ENCODE peak calls at places on chromosomes 7 and 10, in nine cellular contexts. C is cardiac fibroblast; H is CD4-positive, alpha-beta T cell; O is neural crest cell; Q is AG09319; B is endothelial cell; T is fibroblast of lung; D is WTC11; J is GM12865. E is an unnamed sample.

GRCh38 chr10:48760983-48761382 is 76.3 kb downstream of the WDFY4 start:
- DNase-seq in D (no peak), B (no peak), T (no peak), Q (no peak), J (no peak), C (no peak), O (no peak), H (no peak), E (no peak)

GRCh38 chr7:13904689-13905088 is 84.8 kb downstream of the ETV1 start:
- DNase-seq in T (peak), D (no peak), C (no peak), Q (peak), B (no peak), O (no peak), J (no peak), H (no peak), E (no peak)

GRCh38 chr10:78332013-78332412 is 298.4 kb downstream of the RPS24 start:
- DNase-seq in T (no peak), C (no peak), J (no peak), D (no peak), H (no peak), Q (no peak), B (no peak), O (no peak), E (no peak)

GRCh38 chr10:95217476-95217875 is 23.4 kb downstream of the ACSM6 start:
- DNase-seq in B (no peak), T (no peak), Q (no peak), J (no peak), O (no peak), H (no peak), C (peak), D (no peak), E (peak)

GRCh38 chr7:114048386-114049235 is 129.8 kb upstream of the PPP1R3A start:
- DNase-seq in T (peak), Q (no peak), J (no peak), B (no peak), H (no peak), O (no peak), D (no peak), C (peak), E (peak)

GRCh38 chr7:93115796-93116195 is 2.0 kb downstream of the SAMD9 start:
- DNase-seq in T (peak), C (peak), O (no peak), Q (peak), J (no peak), B (no peak), D (no peak), H (no peak), E (peak)

GRCh38 chr7:117688126-117688525 is 185.1 kb downstream of the CTTNBP2 start:
- DNase-seq in Q (no peak), J (no peak), C (no peak), B (no peak), D (no peak), T (no peak), H (no peak), O (no peak), E (peak)

GRCh38 chr10:71971769-71972555 is 7.8 kb downstream of the CHST3 start:
- DNase-seq in Q (no peak), T (no peak), H (no peak), C (no peak), O (no peak), D (no peak), J (peak), B (no peak), E (no peak)

GRCh38 chr10:132964231-132964630 is 21.9 kb upstream of the CFAP46 start:
- DNase-seq in Q (no peak), O (no peak), B (no peak), T (no peak), H (no peak), C (no peak), J (no peak), D (no peak), E (no peak)

GRCh38 chr10:69890065-69890831 is 88.5 kb downstream of the COL13A1 start:
- DNase-seq in O (no peak), C (no peak), H (no peak), B (no peak), D (no peak), Q (no peak), T (no peak), J (no peak), E (no peak)

GRCh38 chr10:132400041-132400546 is 3.1 kb downstream of the PWWP2B start:
- DNase-seq in Q (no peak), C (no peak), J (no peak), D (no peak), O (no peak), B (no peak), T (no peak), H (no peak), E (no peak)

GRCh38 chr10:78301481-78301880 is 267.8 kb downstream of the RPS24 start:
- DNase-seq in D (no peak), O (no peak), J (no peak), Q (no peak), T (no peak), H (no peak), C (no peak), B (no peak), E (no peak)

GRCh38 chr7:123120286-123120685 is 79.5 kb downstream of the SLC13A1 start:
- DNase-seq in C (peak), D (no peak), H (no peak), B (no peak), Q (no peak), O (no peak), J (no peak), T (peak), E (peak)

GRCh38 chr10:93288679-93289634 is 193.2 kb downstream of the MYOF start:
- DNase-seq in O (peak), C (peak), H (peak), Q (peak), D (peak), J (peak), T (peak), B (peak), E (peak)

GRCh38 chr7:107381453-107381852 is 88.4 kb upstream of the GPR22 start:
- DNase-seq in B (no peak), J (no peak), H (no peak), D (no peak), Q (no peak), C (no peak), T (no peak), O (no peak), E (no peak)

GRCh38 chr10:65660006-65660405 is 1265.8 kb upstream of the LRRTM3 start:
- DNase-seq in C (no peak), H (no peak), D (no peak), O (no peak), T (no peak), J (no peak), B (no peak), Q (no peak), E (no peak)

GRCh38 chr10:117132751-117133231 is 5.3 kb downstream of the VAX1 start:
- DNase-seq in C (no peak), D (peak), J (no peak), O (peak), T (no peak), Q (no peak), H (no peak), B (peak), E (no peak)

GRCh38 chr7:141441837-141442627 is 109.2 kb upstream of the AGK start:
- DNase-seq in O (no peak), H (no peak), T (no peak), B (no peak), Q (no peak), C (no peak), D (no peak), J (no peak), E (peak)

GRCh38 chr7:136857573-136857972 is 10.9 kb upstream of the CHRM2 start:
- DNase-seq in O (no peak), H (no peak), D (no peak), Q (no peak), J (no peak), B (no peak), T (peak), C (peak), E (peak)

GRCh38 chr7:117675519-117676137 is 195.8 kb downstream of the CFTR start:
- DNase-seq in H (no peak), B (no peak), O (no peak), J (no peak), Q (no peak), T (peak), D (no peak), C (no peak), E (no peak)

GRCh38 chr10:44132361-44133289 is 252.3 kb downstream of the CXCL12 start:
- DNase-seq in O (no peak), T (no peak), B (no peak), Q (peak), H (no peak), D (no peak), J (no peak), C (peak), E (no peak)

GRCh38 chr10:62805139-62806092 is 896 bp downstream of the ADO start:
- DNase-seq in J (peak), O (peak), Q (no peak), C (peak), H (no peak), D (peak), B (peak), T (peak), E (peak)

GRCh38 chr10:80421369-80422220 is 13.2 kb downstream of the PRXL2A start:
- DNase-seq in T (no peak), O (no peak), D (no peak), H (no peak), C (no peak), B (no peak), J (peak), Q (no peak), E (no peak)

GRCh38 chr7:30914611-30915601 is 3.3 kb downstream of the AQP1 start:
- DNase-seq in Q (no peak), H (no peak), C (peak), O (no peak), B (no peak), T (peak), J (no peak), D (no peak), E (peak)

GRCh38 chr7:70794962-70795361 is 337.0 kb upstream of the GALNT17 start:
- DNase-seq in H (no peak), T (no peak), D (no peak), O (no peak), C (no peak), J (no peak), Q (no peak), B (no peak), E (no peak)

GRCh38 chr7:4849390-4849789 is 12.4 kb downstream of the PAPOLB start:
- DNase-seq in D (peak), H (no peak), J (peak), T (peak), Q (no peak), O (peak), B (no peak), C (peak), E (peak)

GRCh38 chr10:132940791-132941465 is 1.4 kb downstream of the CFAP46 start:
- DNase-seq in Q (no peak), D (no peak), O (no peak), J (peak), C (no peak), B (no peak), H (no peak), T (no peak), E (no peak)

GRCh38 chr10:95360122-95360715 is 69.4 kb upstream of the PDLIM1 start:
- DNase-seq in J (peak), T (peak), H (no peak), D (no peak), C (peak), Q (no peak), B (no peak), O (no peak), E (peak)

GRCh38 chr7:388461-388960 is 98.5 kb downstream of the FOXL3 start:
- DNase-seq in O (no peak), C (no peak), D (peak), J (no peak), B (no peak), Q (no peak), T (no peak), H (no peak), E (no peak)

GRCh38 chr10:102090772-102091171 is 25.6 kb downstream of the HPS6 start:
- DNase-seq in B (no peak), J (no peak), H (no peak), D (no peak), O (no peak), T (no peak), C (peak), Q (no peak), E (peak)

GRCh38 chr10:69961168-69961863 is 91.3 kb upstream of the MACROH2A2 start:
- DNase-seq in T (peak), D (no peak), J (no peak), Q (no peak), O (peak), B (no peak), H (no peak), C (no peak), E (no peak)

GRCh38 chr10:88190123-88190522 is 326.7 kb downstream of the PTEN start:
- DNase-seq in D (no peak), O (no peak), Q (no peak), J (no peak), C (no peak), H (no peak), T (no peak), B (no peak), E (no peak)

GRCh38 chr10:44830022-44830421 is 81.1 kb upstream of the TMEM72 start:
- DNase-seq in B (no peak), J (no peak), H (no peak), D (no peak), T (peak), O (no peak), C (peak), Q (no peak), E (no peak)

GRCh38 chr10:124388823-124389612 is 29.7 kb downstream of the OAT start:
- DNase-seq in D (peak), B (peak), H (peak), C (peak), Q (peak), O (peak), J (peak), T (peak), E (peak)

GRCh38 chr10:129924375-129925085 is 39.5 kb downstream of the EBF3 start:
- DNase-seq in Q (no peak), D (no peak), O (no peak), T (no peak), C (no peak), H (no peak), J (no peak), B (no peak), E (no peak)

GRCh38 chr7:156080596-156080995 is 268.3 kb upstream of the SHH start:
- DNase-seq in T (no peak), J (no peak), C (no peak), H (no peak), O (no peak), D (no peak), B (no peak), Q (no peak), E (no peak)
- TF ChIP-seq CTCF in T (no peak), J (no peak), C (no peak), H (no peak), O (no peak), D (no peak), B (no peak), Q (no peak), E (no peak)

DNA sequence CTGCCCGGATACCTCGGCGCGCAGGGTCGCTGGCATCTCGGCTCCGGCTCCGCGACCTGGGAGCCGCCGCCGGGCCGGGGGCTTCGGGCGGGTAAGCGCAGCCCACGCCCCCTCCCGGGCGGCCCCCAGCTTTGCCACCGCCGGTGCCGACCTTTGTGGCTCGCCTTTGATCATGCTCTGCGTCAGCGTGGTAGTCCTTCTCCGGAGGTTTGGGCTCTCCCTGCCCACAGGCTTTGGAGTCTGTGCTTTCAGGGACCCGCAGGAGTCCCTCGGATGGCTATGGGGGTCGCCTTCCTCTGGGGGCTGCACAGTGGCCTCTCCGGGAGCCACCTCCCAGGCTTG is 7.3 kb downstream of the ATP6V1F start:
- DNase-seq in J (no peak), Q (no peak), D (no peak), O (peak), T (no peak), C (no peak), B (no peak), H (no peak), E (no peak)
- TF ChIP-seq CTCF in J (peak), Q (no peak), D (no peak), O (no peak), T (no peak), C (no peak), B (no peak), H (no peak), E (no peak)

DNA sequence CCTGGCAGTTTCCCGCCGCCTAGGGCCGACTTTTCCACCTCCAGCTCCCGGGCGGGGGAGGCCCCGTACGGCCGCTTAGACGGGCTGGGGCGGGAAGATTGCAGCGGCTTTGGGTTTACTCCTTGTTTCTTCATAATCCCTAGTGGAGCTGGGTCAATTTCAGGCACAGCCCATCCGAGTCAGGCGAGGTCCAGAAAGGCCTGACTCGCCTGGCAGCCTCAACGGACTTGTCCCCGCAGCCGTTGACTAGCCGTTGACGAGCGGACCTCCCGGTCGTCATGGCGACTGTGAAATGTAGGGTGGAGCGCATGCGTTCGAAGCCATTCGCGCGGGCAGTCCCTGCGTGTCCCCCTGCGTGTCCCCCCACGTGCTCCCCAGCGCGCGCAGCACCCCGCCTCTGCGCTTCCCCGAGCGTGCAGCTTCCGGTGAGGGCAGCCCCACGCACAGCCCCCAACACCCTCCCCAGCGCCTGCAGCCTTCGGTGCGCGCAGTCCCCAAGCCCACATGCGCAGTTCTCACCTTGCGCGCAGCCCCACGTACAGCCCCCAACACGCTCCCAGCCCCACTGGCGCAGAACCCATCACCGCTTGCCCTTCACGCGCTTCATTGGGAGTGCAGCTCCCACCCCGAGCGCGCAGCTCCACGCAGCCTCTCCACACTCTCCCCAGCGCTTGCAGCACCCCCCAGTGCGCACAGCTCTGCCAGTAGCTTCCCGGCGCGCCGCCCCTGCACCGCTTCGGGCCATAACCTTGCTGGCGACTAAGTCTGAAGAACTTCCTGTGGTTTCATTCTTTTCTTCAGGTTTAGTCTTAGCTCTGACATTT is 67.8 kb downstream of the TBX20 start:
- DNase-seq in O (peak), J (no peak), C (peak), T (peak), D (peak), Q (no peak), H (no peak), B (peak), E (no peak)
- TF ChIP-seq CTCF in O (no peak), J (no peak), C (no peak), T (no peak), D (no peak), Q (no peak), H (no peak), B (no peak), E (no peak)

DNA sequence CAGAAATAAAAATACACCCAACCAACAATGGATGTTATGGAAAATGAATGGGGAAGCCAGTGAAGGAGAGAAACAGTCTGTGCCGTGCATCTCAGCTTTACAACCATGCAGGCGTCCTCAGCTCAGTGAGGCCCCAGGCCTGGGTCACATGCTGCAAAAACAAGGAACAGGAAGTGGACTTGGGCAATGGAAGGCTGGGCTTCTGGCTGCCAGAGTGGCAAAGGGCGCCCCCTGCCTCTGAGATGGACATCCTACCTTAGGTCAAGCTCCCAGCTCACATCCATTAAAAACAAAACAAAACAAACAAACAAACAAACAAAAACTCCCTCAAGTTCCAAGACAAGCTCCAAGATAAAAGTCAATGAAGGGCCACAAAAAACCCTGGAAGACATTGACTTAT is 54.7 kb upstream of the AFAP1L2 start:
- DNase-seq in O (peak), Q (no peak), J (peak), C (peak), T (peak), D (peak), B (peak), H (no peak), E (peak)
- TF ChIP-seq CTCF in O (peak), Q (peak), J (peak), C (peak), T (peak), D (peak), B (peak), H (peak), E (peak)

GRCh38 chr10:35614312-35614711 is 9.2 kb downstream of the GJD4 start:
- DNase-seq in C (no peak), Q (no peak), T (no peak), J (no peak), O (no peak), H (no peak), D (no peak), B (no peak), E (no peak)

GRCh38 chr10:35611750-35612149 is 6.6 kb downstream of the GJD4 start:
- DNase-seq in H (no peak), D (peak), T (no peak), J (no peak), Q (no peak), O (no peak), B (no peak), C (no peak), E (no peak)

GRCh38 chr10:35613107-35613440 is 7.9 kb downstream of the GJD4 start:
- DNase-seq in B (no peak), H (no peak), O (no peak), D (no peak), T (no peak), J (no peak), C (no peak), Q (no peak), E (no peak)

GRCh38 chr10:35612385-35613106 is 7.4 kb downstream of the GJD4 start:
- DNase-seq in D (no peak), H (no peak), Q (no peak), T (no peak), B (no peak), C (no peak), O (no peak), J (no peak), E (no peak)

DNA sequence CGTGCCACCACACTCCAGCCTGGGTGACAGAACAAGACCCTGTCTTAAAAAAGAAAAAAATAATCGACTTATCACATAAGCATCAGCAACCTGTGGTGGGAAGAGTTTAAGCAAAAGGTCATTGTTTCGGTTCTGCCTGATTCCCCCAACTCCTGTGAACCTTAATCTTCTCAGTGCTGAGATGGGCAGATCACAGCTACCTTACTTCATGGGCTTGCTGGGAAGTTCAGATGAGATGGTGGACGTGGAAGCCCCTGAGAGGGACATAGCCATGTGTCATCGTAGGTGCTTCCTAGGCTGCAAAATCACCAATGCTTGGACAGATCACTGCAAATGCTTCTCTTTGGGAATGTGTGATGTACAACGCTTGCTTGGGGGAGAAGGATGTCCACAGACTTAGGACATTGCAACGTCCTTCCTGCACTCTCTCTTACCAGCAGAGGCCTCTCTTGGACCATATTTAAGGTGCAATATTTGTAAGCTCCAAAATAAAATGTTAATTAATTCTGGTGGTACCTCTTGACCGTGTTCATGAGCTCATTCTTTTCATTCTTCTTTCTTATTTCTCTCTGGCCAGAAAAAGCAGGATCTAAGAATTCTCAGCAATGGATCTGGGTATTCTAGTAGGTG is 8.6 kb downstream of the GJD4 start:
- DNase-seq in J (no peak), Q (peak), D (no peak), H (no peak), B (no peak), T (peak), O (no peak), C (peak), E (peak)
- TF ChIP-seq CTCF in J (no peak), Q (peak), D (no peak), H (no peak), B (no peak), T (peak), O (peak), C (peak), E (peak)